ENCODE peak calls at places on chromosome 22, in five cellular contexts. D is caudate nucleus, R is iPS-NIHi11, Y is T-helper 2 cell, F is Calu3. G is an unnamed sample.

GRCh38 chr22:45639747-45640102 is 31.9 kb upstream of the ATXN10 start:
- DNase-seq in D (no peak), R (no peak), Y (no peak), F (no peak), G (no peak)

GRCh38 chr22:49966041-49966715 is 5.6 kb downstream of the PIM3 start:
- DNase-seq in D (no peak), R (peak), Y (peak), F (no peak), G (peak)

GRCh38 chr22:41512421-41513194 is 31.7 kb downstream of the POLR3H start:
- DNase-seq in D (no peak), R (peak), Y (no peak), F (peak), G (no peak)

GRCh38 chr22:39343259-39344045 is 6.3 kb upstream of the SYNGR1 start:
- DNase-seq in D (peak), R (peak), Y (peak), F (peak), G (peak)

GRCh38 chr22:37496651-37497599 is 10.7 kb upstream of the MFNG start:
- DNase-seq in D (no peak), R (peak), Y (no peak), F (no peak), G (no peak)

GRCh38 chr22:30556388-30556787 is 9.8 kb upstream of the SEC14L6 start:
- DNase-seq in D (no peak), R (no peak), Y (no peak), F (peak), G (no peak)

GRCh38 chr22:37892566-37893338 is 13.3 kb upstream of the MICALL1 start:
- DNase-seq in D (peak), R (no peak), Y (no peak), F (no peak), G (no peak)

GRCh38 chr22:44196241-44196640 is 15.5 kb downstream of the PARVG start:
- DNase-seq in D (no peak), R (no peak), Y (no peak), F (no peak), G (no peak)